ENCODE peak calls at places on chromosomes 16 and 17, in five cellular contexts. L is HFFc6, B is A549, I is progenitor cell of endocrine pancreas, D is AG09309. X is an unnamed sample.

GRCh38 chr17:76687278-76688164 is 23.2 kb downstream of the MXRA7 start:
- DNase-seq in L (no peak), B (no peak), I (no peak), D (no peak), X (no peak)

GRCh38 chr16:17469011-17469741 is 1.6 kb downstream of the XYLT1 start:
- DNase-seq in L (peak), B (no peak), I (no peak), D (peak), X (no peak)

GRCh38 chr17:41650794-41651624 is 26.6 kb upstream of the KRT17 start:
- DNase-seq in L (no peak), B (no peak), I (no peak), D (no peak), X (no peak)

GRCh38 chr17:49715221-49715620 is 7.5 kb upstream of the SLC35B1 start:
- DNase-seq in L (no peak), B (no peak), I (no peak), D (no peak), X (no peak)

GRCh38 chr17:2214887-2215615 is 88.5 kb downstream of the SMG6 start:
- DNase-seq in L (peak), B (no peak), I (no peak), D (no peak), X (peak)

GRCh38 chr17:7634384-7634783 is 4.4 kb downstream of the SHBG start:
- DNase-seq in L (peak), B (peak), I (peak), D (no peak), X (no peak)

GRCh38 chr17:51056813-51057510 is 63.7 kb downstream of the SPAG9 start:
- DNase-seq in L (peak), B (peak), I (no peak), D (peak), X (peak)

GRCh38 chr17:1134634-1135324 is 45.0 kb downstream of the ABR start:
- DNase-seq in L (no peak), B (no peak), I (no peak), D (no peak), X (no peak)

GRCh38 chr16:69194488-69194887 is 7.5 kb downstream of the SNTB2 start:
- DNase-seq in L (no peak), B (no peak), I (no peak), D (no peak), X (no peak)

GRCh38 chr16:29877266-29877961 is 14.4 kb upstream of the CDIPT start:
- DNase-seq in L (no peak), B (peak), I (no peak), D (no peak), X (peak)

GRCh38 chr17:34728771-34729310 is 149.5 kb downstream of the TMEM132E start:
- DNase-seq in L (no peak), B (no peak), I (no peak), D (no peak), X (no peak)

GRCh38 chr17:56661906-56662305 is 68.4 kb downstream of the NOG start:
- DNase-seq in L (peak), B (no peak), I (no peak), D (no peak), X (peak)

GRCh38 chr17:35170968-35171771 is 23.0 kb downstream of the SLC35G3 start:
- DNase-seq in L (peak), B (peak), I (no peak), D (no peak), X (peak)

GRCh38 chr17:32518856-32519768 is 32.3 kb downstream of the CDK5R1 start:
- DNase-seq in L (peak), B (no peak), I (peak), D (no peak), X (peak)

GRCh38 chr17:66549731-66550207 is 247.4 kb downstream of the PRKCA start:
- DNase-seq in L (peak), B (no peak), I (no peak), D (peak), X (no peak)

GRCh38 chr16:12228607-12229499 is 252.3 kb downstream of the SNX29 start:
- DNase-seq in L (peak), B (peak), I (peak), D (peak), X (peak)

GRCh38 chr17:17954079-17954478 is 18.1 kb downstream of the TOM1L2 start:
- DNase-seq in L (no peak), B (no peak), I (no peak), D (no peak), X (no peak)

GRCh38 chr17:10579270-10579669 is 29.8 kb upstream of the MYH2 start:
- DNase-seq in L (no peak), B (no peak), I (no peak), D (no peak), X (peak)

GRCh38 chr16:1564325-1564724 is 30.9 kb downstream of the TMEM204 start:
- DNase-seq in L (no peak), B (no peak), I (no peak), D (no peak), X (peak)
- TF ChIP-seq CTCF in L (peak), B (peak), I (peak), D (peak), X (peak)

GRCh38 chr16:27974896-27975540 is 88.5 kb downstream of the GSG1L start:
- DNase-seq in L (no peak), B (no peak), I (no peak), D (no peak), X (no peak)
- TF ChIP-seq CTCF in L (no peak), B (no peak), I (no peak), D (no peak), X (no peak)

DNA sequence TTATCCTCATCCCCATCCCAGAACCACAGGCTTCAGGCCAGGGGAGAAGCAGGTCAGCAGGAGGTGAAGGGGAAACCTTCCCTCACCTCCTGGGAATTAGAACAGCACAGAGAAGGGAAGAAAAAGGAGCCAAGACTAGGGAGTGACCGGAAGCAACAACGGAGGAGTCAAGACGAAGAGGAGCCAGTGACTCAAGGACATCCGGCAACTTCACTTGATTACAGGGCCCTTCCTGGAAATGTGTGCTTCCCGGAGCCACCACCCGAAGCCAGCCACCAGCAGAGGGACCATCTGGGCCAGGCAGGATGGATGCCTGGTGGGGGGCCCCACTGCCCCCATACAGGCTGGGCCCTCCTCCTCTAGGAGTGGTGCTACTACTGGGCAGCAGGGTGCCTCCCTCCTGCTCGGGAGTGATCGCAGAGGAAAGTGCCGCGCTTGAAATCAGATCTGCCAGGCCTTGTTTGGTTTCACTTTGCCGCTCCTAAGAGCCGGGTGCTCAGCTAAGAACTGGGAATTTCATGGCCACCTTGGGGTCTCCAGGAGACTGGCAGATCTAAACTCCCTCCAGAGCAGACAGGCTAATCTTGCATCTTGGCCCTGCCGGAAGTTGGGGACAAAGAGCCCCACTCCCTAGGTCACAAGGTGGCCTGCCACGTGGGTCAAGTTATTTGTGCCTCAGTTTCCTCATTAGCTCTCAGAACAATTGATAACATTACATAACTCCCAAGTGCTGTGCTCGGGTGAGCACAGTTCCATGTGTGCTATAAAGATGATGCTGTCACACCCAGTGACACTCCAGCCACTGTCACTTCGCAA is 6.6 kb downstream of the CDC42EP4 start:
- DNase-seq in L (peak), B (peak), I (no peak), D (no peak), X (no peak)
- TF ChIP-seq CTCF in L (peak), B (peak), I (peak), D (peak), X (no peak)

GRCh38 chr16:52078716-52079655 is 468.0 kb downstream of the TOX3 start:
- DNase-seq in L (no peak), B (no peak), I (no peak), D (no peak), X (no peak)
- TF ChIP-seq CTCF in L (no peak), B (no peak), I (no peak), D (no peak), X (no peak)

GRCh38 chr17:81913394-81914102 is 2.3 kb upstream of the PCYT2 start:
- DNase-seq in L (no peak), B (no peak), I (no peak), D (no peak), X (no peak)

GRCh38 chr17:81911277-81911961 is at the start of gene PCYT2:
- DNase-seq in L (peak), B (peak), I (peak), D (peak), X (peak)

GRCh38 chr17:81914103-81914850 is 3.1 kb upstream of the PCYT2 start:
- DNase-seq in L (no peak), B (no peak), I (no peak), D (no peak), X (no peak)

GRCh38 chr17:81911969-81912368 is 770 bp upstream of the PCYT2 start:
- DNase-seq in L (no peak), B (no peak), I (no peak), D (no peak), X (no peak)

DNA sequence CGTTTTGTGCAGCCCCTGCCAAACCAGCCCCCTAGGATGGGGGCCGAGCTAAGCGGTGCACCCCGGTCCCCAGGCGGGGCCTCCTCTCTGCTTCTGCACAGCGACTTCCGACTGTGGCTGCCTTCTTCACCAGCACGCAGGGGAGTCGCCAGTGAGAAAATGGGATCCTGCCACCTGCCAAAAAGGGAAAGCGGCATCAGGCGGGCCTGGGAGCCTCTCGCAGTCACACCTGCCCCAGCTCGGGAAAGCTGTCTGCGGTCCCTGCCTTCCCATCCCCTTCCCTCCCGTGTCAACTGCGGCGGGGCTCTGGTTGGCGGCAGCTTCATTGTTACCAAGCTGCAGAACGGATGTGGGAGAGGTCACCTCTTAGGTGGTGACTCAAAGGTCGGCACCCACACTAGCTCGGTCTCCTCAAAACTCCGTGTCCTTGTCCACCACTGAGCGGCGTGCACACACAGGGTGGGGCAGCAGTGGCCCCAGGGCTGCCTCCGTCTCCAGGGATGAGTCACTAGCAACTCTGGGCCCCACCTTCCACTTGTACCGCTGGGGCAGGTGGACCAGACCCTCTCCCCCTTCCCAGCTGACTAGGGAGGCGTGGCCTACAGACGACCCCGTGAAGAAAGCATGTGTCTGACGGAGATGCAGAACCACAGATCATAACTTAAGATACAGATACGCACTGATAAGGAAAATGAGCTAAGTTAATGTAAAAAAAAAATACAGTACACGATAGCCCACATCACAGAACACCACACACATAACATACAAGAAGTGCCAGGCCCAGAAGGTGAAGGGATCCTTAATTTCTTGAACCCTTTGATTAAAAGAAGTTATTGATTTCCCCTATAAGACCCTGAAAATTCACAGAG is 1.5 kb upstream of the PCYT2 start:
- DNase-seq in L (no peak), B (no peak), I (no peak), D (no peak), X (no peak)
- TF ChIP-seq CTCF in L (no peak), B (no peak), I (no peak), D (no peak), X (no peak)

GRCh38 chr17:15213381-15214087 is 51.6 kb downstream of the PMP22 start:
- DNase-seq in L (peak), B (no peak), I (no peak), D (peak), X (no peak)
- TF ChIP-seq CTCF in L (peak), B (peak), I (peak), D (peak), X (peak)

GRCh38 chr16:4351880-4352279 is 759 bp upstream of the PAM16 start:
- DNase-seq in L (peak), B (no peak), I (no peak), D (no peak), X (no peak)

GRCh38 chr16:4349332-4349731 is 1.8 kb downstream of the PAM16 start:
- DNase-seq in L (no peak), B (no peak), I (no peak), D (no peak), X (no peak)

GRCh38 chr16:4350365-4350786 is 745 bp downstream of the PAM16 start:
- DNase-seq in L (no peak), B (no peak), I (no peak), D (no peak), X (no peak)

GRCh38 chr16:4352843-4353242 is 1.7 kb upstream of the PAM16 start:
- DNase-seq in L (no peak), B (no peak), I (no peak), D (no peak), X (no peak)

GRCh38 chr16:4350787-4351659 is at the start of gene PAM16:
- DNase-seq in L (peak), B (peak), I (peak), D (no peak), X (peak)
- TF ChIP-seq CTCF in L (peak), B (peak), I (peak), D (no peak), X (no peak)

DNA sequence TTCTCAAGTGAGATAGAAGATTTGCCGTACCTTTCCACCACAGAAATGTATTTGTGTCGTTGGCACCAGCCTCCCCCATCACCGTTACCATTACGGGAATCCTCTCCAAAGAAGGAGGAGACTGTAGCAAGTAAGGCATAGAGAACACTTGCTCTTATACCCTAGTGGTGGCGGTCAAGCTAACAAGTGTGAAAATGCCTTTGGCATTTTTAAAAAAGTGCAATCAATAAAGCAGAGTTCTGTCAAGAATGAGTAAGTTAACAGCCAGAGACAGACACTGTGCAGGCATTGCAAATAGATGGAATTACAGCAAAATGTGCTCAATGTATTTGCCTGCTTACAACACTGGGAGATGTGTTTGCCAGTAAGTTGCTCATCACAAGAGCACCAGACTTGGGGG is 7.7 kb downstream of the MSL1 start:
- DNase-seq in L (no peak), B (no peak), I (no peak), D (no peak), X (no peak)
- TF ChIP-seq CTCF in L (peak), B (no peak), I (peak), D (no peak), X (no peak)

DNA sequence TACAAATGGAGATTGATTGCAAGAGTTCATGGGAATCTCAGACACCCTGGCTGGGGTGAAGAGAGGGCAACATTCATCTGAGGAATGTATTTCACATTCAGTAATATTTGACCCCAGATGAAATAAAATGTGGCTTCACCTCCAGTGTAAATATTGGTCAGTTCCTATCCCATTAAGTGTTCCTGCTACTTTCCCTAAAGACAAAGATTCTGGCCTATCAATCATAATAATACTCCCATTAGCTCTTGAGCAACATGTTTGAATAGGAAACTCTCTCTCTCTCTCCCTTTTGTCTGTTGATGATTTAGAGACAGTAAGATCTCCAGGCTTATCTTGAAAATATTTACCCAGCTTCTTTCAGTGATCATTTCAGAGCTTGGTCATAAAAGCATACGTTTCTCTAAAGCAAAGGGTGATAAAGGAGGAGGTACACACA is 70.1 kb downstream of the KCNJ2 start:
- DNase-seq in L (no peak), B (no peak), I (no peak), D (no peak), X (no peak)
- TF ChIP-seq CTCF in L (no peak), B (no peak), I (no peak), D (no peak), X (no peak)

X was measured in GM12865.